ENCODE peak calls at places on chromosomes 11 and 22, in seven cellular contexts. C, R, Z, P, K, I and S are unnamed samples.

GRCh38 chr11:74470526-74470925 is 3.2 kb upstream of the KCNE3 start:
- DNase-seq in K (no peak), P (no peak), I (no peak), C (no peak), Z (no peak), R (no peak), S (no peak)

GRCh38 chr11:3085052-3085451 is 27.8 kb upstream of the CARS1 start:
- DNase-seq in C (no peak), K (no peak), R (no peak), I (no peak), P (no peak), Z (no peak), S (no peak)

GRCh38 chr11:111910637-111911562 is 670 bp downstream of the CRYAB start:
- DNase-seq in P (no peak), K (no peak), C (no peak), R (no peak), Z (no peak), I (no peak), S (no peak)

GRCh38 chr11:76782526-76783293 is 446 bp upstream of the TSKU start:
- DNase-seq in C (peak), K (no peak), P (peak), I (peak), Z (peak), R (peak), S (peak)

GRCh38 chr11:79150966-79151365 is 289.9 kb downstream of the TENM4 start:
- DNase-seq in P (no peak), R (no peak), I (no peak), Z (no peak), C (no peak), K (no peak), S (no peak)

GRCh38 chr11:43952020-43952400 is 9.6 kb downstream of the C11orf96 start:
- DNase-seq in C (no peak), K (no peak), Z (no peak), I (no peak), R (no peak), P (no peak), S (no peak)

GRCh38 chr11:73204711-73205121 is 13.4 kb upstream of the P2RY2 start:
- DNase-seq in Z (no peak), P (no peak), R (no peak), K (no peak), C (no peak), I (no peak), S (no peak)

GRCh38 chr11:134124660-134125451 is 56.0 kb downstream of the JAM3 start:
- DNase-seq in K (no peak), P (peak), R (no peak), I (peak), Z (no peak), C (no peak), S (peak)

GRCh38 chr11:15815246-15816209 is 540.8 kb downstream of the SOX6 start:
- DNase-seq in P (no peak), K (no peak), Z (no peak), R (no peak), C (no peak), I (no peak), S (no peak)

GRCh38 chr22:45731798-45732495 is 60.3 kb downstream of the ATXN10 start:
- DNase-seq in Z (no peak), P (no peak), K (no peak), I (no peak), R (peak), C (peak), S (peak)

GRCh38 chr11:65420506-65421203 is 1.9 kb upstream of the NEAT1 start:
- DNase-seq in R (no peak), I (no peak), Z (no peak), K (no peak), P (no peak), C (no peak), S (no peak)

GRCh38 chr11:27358306-27358705 is 4.7 kb downstream of the CCDC34 start:
- DNase-seq in P (no peak), R (no peak), C (no peak), Z (no peak), K (no peak), I (no peak), S (no peak)

GRCh38 chr11:123745764-123746451 is 4.4 kb upstream of the ZNF202 start:
- DNase-seq in K (no peak), C (no peak), R (no peak), Z (no peak), P (no peak), I (no peak), S (no peak)

GRCh38 chr22:48491451-48491941 is 1336.2 kb downstream of the BRD1 start:
- DNase-seq in P (no peak), K (no peak), I (peak), C (no peak), Z (no peak), R (no peak), S (peak)

GRCh38 chr11:101336858-101337257 is 207.2 kb upstream of the PGR start:
- DNase-seq in K (no peak), P (no peak), C (no peak), I (no peak), Z (no peak), R (no peak), S (no peak)

GRCh38 chr11:93611836-93612677 is 49.4 kb upstream of the CEP295 start:
- DNase-seq in I (no peak), K (no peak), R (no peak), P (no peak), Z (no peak), C (no peak), S (no peak)

GRCh38 chr22:46450931-46451660 is 86.3 kb downstream of the CELSR1 start:
- DNase-seq in K (no peak), P (no peak), R (no peak), I (no peak), C (no peak), Z (no peak), S (no peak)

GRCh38 chr11:7488681-7489080 is 3.4 kb downstream of the OLFML1 start:
- DNase-seq in I (no peak), K (no peak), C (no peak), Z (peak), P (no peak), R (no peak), S (no peak)

GRCh38 chr11:31809857-31810778 is 1.0 kb downstream of the PAX6 start:
- DNase-seq in P (no peak), I (peak), C (no peak), Z (peak), R (no peak), K (no peak), S (peak)

GRCh38 chr11:66523611-66524010 is 13.2 kb downstream of the BBS1 start:
- DNase-seq in I (no peak), C (no peak), K (no peak), P (no peak), Z (no peak), R (no peak), S (no peak)

GRCh38 chr11:112751763-112752162 is 209.5 kb upstream of the NCAM1 start:
- DNase-seq in R (no peak), Z (no peak), I (no peak), C (no peak), K (no peak), P (no peak), S (no peak)

GRCh38 chr22:38081941-38082828 is 1.8 kb downstream of the SLC16A8 start:
- DNase-seq in C (no peak), R (no peak), P (no peak), K (no peak), Z (no peak), I (peak), S (no peak)

GRCh38 chr11:26994579-26995210 is 783 bp downstream of the FIBIN start:
- DNase-seq in Z (no peak), K (no peak), P (no peak), R (no peak), I (no peak), C (no peak), S (peak)

GRCh38 chr11:33605703-33606102 is 94.9 kb downstream of the C11orf91 start:
- DNase-seq in P (no peak), I (no peak), Z (no peak), K (no peak), C (no peak), R (no peak), S (no peak)

GRCh38 chr22:41301085-41302015 is at the start of gene ZC3H7B:
- DNase-seq in P (peak), I (peak), R (no peak), Z (peak), K (peak), C (peak), S (peak)

GRCh38 chr11:75246006-75246672 is 5.6 kb downstream of the TPBGL start:
- DNase-seq in K (no peak), Z (no peak), C (no peak), I (no peak), R (no peak), P (no peak), S (no peak)

GRCh38 chr11:35111171-35112055 is 27.6 kb upstream of the CD44 start:
- DNase-seq in R (no peak), Z (peak), I (no peak), P (no peak), K (no peak), C (no peak), S (peak)

GRCh38 chr11:111370902-111371578 is 8.0 kb downstream of the POU2AF1 start:
- DNase-seq in P (no peak), Z (no peak), K (no peak), I (no peak), R (no peak), C (no peak), S (no peak)

GRCh38 chr11:15889353-15889752 is 467.0 kb downstream of the SOX6 start:
- DNase-seq in C (no peak), I (no peak), Z (no peak), P (no peak), R (no peak), K (no peak), S (no peak)

GRCh38 chr11:128575174-128575955 is 12.0 kb downstream of the ETS1 start:
- DNase-seq in K (no peak), R (no peak), P (no peak), Z (peak), C (no peak), I (no peak), S (no peak)

GRCh38 chr22:34841321-34841901 is 224.5 kb upstream of the ISX start:
- DNase-seq in I (peak), K (no peak), R (no peak), C (no peak), P (no peak), Z (peak), S (no peak)

GRCh38 chr22:17410576-17410975 is 41.3 kb downstream of the CECR2 start:
- DNase-seq in R (no peak), C (no peak), Z (peak), P (no peak), I (no peak), K (no peak), S (no peak)

GRCh38 chr11:31437742-31438435 is 68.2 kb downstream of the DNAJC24 start:
- DNase-seq in C (no peak), P (peak), K (no peak), Z (peak), I (no peak), R (peak), S (no peak)